ENCODE peak calls at places on chromosome 1, in five cellular contexts. M is A549, I is H1, Y is HepG2, O is K562. J is an unnamed sample.

GRCh38 chr1:219837274-219837993 is 90.9 kb downstream of the SLC30A10 start:
- DNase-seq in Y (peak), I (no peak), O (peak), M (peak), J (no peak)

GRCh38 chr1:200784576-200784975 is 45.9 kb downstream of the CAMSAP2 start:
- DNase-seq in O (no peak), I (no peak), M (no peak), Y (no peak), J (no peak)

GRCh38 chr1:183537405-183537804 is 52.9 kb downstream of the NCF2 start:
- DNase-seq in M (no peak), O (no peak), I (no peak), Y (no peak), J (no peak)

GRCh38 chr1:30834249-30834648 is 74.3 kb downstream of the SDC3 start:
- DNase-seq in I (no peak), Y (no peak), M (no peak), O (no peak), J (no peak)

GRCh38 chr1:211503542-211503941 is 11.6 kb upstream of the RD3 start:
- DNase-seq in Y (no peak), M (no peak), O (no peak), I (no peak), J (no peak)

GRCh38 chr1:229665912-229666558 is 40.0 kb downstream of the URB2 start:
- DNase-seq in Y (no peak), I (no peak), M (no peak), O (no peak), J (no peak)

GRCh38 chr1:43853161-43853921 is 80.3 kb upstream of the ARTN start:
- DNase-seq in I (no peak), M (no peak), O (no peak), Y (no peak), J (no peak)

GRCh38 chr1:207605444-207606361 is 39.2 kb upstream of the CR1L start:
- DNase-seq in Y (peak), I (no peak), M (no peak), O (peak), J (no peak)

GRCh38 chr1:205597691-205598314 is 34.0 kb downstream of the ELK4 start:
- DNase-seq in M (no peak), Y (no peak), I (no peak), O (no peak), J (no peak)

GRCh38 chr1:1599030-1599916 is 662 bp downstream of the FNDC10 start:
- DNase-seq in O (peak), I (no peak), Y (no peak), M (no peak), J (peak)

GRCh38 chr1:2130156-2130555 is 64.4 kb downstream of the FAAP20 start:
- DNase-seq in Y (no peak), O (no peak), I (no peak), M (no peak), J (no peak)

GRCh38 chr1:113993766-113994165 is 14.5 kb downstream of the OLFML3 start:
- DNase-seq in I (no peak), Y (no peak), M (no peak), O (no peak), J (no peak)

GRCh38 chr1:113999233-113999632 is 20.0 kb downstream of the OLFML3 start:
- DNase-seq in M (no peak), Y (no peak), I (no peak), O (no peak), J (no peak)

GRCh38 chr1:114002492-114003290 is 23.4 kb downstream of the OLFML3 start:
- DNase-seq in O (no peak), M (no peak), Y (peak), I (no peak), J (no peak)

GRCh38 chr1:113995382-113995781 is 16.1 kb downstream of the OLFML3 start:
- DNase-seq in M (no peak), I (no peak), Y (no peak), O (no peak), J (no peak)

GRCh38 chr1:113998361-113998760 is 19.1 kb downstream of the OLFML3 start:
- DNase-seq in M (no peak), Y (no peak), O (no peak), I (no peak), J (no peak)
- TF ChIP-seq USF2 in M (no peak), Y (no peak), O (no peak), I (no peak), J (no peak)

GRCh38 chr1:3912809-3913685 is 13.0 kb upstream of the C1orf174 start:
- DNase-seq in O (peak), I (no peak), M (no peak), Y (no peak), J (no peak)

GRCh38 chr1:3910769-3911520 is 10.9 kb upstream of the C1orf174 start:
- DNase-seq in O (peak), I (peak), M (peak), Y (peak), J (peak)

GRCh38 chr1:3910049-3910731 is 10.1 kb upstream of the C1orf174 start:
- DNase-seq in Y (no peak), I (no peak), M (no peak), O (no peak), J (no peak)

GRCh38 chr1:3911521-3911845 is 11.4 kb upstream of the C1orf174 start:
- DNase-seq in Y (no peak), M (no peak), I (no peak), O (no peak), J (no peak)

DNA sequence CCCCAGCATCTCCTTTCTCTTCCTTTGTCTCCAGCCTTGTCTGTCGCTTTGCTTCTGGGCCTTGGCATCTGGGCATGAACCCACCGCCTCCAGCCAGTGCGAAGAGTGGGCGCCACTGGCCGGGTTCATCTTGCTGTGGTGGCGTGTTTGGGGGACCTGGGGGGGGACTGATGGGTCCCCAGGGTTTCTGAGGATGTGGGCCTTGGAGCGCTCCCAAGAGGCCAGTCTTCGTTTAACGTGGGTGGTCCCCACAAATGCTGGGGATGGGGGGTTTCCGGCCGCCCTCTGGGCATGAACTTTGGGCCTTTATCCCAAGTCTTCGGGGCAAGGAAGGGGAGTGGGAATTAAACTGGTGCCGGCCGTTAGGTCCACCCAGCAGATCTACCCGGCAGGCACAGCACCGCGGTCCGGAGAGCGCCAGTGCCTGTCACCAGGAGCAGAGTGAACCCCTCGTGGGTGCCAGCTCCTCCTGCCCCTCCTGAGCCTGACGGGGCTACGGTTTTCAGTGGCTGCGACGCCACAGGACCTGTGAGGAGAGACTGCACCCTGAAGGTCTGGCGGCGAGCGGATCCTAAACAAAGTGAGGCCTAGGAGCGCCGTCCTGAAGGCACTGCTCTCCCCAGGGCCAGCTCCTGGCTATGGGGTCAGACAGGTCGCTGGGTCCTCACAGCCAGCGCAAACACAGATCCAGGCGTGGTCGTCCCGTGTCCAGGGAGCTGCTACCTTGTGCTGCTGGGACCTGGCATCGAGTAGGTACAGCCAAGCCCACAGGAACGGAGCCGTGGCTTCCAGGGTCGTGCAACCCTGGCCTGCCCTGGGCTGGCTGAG is 12.1 kb upstream of the C1orf174 start:
- DNase-seq in Y (no peak), I (no peak), M (no peak), O (no peak), J (no peak)
- TF ChIP-seq JUN in Y (no peak), I (no peak), M (no peak), O (no peak), J (no peak)

DNA sequence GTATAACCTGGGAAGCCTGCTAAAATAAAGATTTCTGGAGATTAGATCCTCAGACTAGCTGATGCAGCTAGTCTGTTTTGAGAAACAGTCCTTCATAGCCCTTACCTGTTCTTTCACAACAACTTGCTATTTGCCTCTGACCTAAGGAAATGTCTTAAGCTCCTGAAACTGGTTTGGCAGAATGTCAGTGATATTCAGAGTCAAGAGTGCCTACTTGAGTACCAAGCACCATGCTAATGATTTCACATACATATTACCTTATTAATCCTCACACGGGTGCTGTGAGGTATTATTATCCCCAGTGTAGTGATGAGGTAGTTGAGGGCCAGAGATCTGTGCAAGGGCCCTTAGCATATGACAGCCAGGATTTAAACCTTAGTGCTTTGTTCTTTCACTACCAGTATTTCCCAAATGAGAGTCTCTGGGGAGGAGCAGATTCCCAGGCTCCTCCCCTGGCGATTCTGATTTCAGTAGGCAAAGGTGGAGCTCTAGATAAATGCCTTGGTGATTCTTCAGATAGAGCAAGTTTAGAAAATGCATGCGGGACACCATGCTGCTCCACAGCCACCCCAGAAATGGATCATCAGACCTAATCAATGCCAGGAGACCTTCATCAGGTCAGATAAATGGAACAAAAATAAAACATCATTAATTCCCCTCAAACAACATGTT is 47.4 kb upstream of the WNT2B start:
- DNase-seq in I (no peak), Y (no peak), M (no peak), O (peak), J (no peak)
- TF ChIP-seq USF2 in I (no peak), Y (no peak), M (no peak), O (no peak), J (no peak)

DNA sequence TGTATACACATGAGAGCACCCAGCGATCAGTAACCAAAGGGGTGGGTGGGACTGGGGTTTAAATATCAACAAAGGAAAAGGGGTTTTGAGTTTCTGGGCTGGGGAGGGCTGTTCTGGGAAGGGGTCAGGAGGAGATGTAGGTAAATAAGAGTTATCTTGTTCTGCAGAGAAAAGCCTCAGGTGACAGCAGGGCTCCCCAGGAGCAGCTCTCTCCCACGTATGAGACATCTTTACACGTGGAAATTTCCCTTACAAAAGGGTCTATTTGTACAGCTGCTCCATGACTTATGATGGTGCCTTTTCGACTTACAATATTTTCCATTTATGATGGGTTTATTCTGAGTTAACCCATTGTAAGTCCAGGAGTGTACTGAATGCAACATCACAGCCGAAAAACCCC is 16.3 kb upstream of the PADI2 start:
- DNase-seq in M (peak), Y (no peak), I (no peak), O (no peak), J (no peak)
- TF ChIP-seq JUN in M (no peak), Y (no peak), I (no peak), O (no peak), J (no peak)

DNA sequence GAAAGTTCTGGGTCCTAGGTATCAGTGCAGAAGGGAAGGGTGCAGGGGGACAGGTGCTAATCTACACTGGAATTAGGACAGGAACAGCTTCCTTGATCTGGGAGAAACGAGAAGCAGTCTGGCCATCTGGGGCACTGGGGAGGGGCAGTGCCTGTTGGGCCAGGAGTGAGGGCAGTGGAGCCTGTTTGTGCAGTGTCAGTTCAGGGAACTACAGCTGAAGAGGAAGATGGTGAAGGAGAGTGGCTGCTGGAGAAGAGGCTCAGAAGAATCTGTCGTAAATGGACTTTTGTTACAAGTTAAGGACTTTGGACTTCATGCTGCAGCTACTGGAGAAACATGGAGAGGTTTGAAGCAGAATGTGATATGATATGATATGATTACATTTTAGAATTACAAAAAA is 3.1 kb upstream of the TNFSF4 start:
- DNase-seq in M (no peak), Y (peak), O (no peak), I (no peak), J (no peak)
- TF ChIP-seq USF2 in M (no peak), Y (no peak), O (no peak), I (no peak), J (no peak)

GRCh38 chr1:101592861-101593260 is 356.0 kb downstream of the S1PR1 start:
- DNase-seq in Y (no peak), M (no peak), O (no peak), I (no peak), J (no peak)

GRCh38 chr1:101588677-101589076 is 351.9 kb downstream of the S1PR1 start:
- DNase-seq in I (no peak), M (no peak), O (no peak), Y (no peak), J (no peak)

DNA sequence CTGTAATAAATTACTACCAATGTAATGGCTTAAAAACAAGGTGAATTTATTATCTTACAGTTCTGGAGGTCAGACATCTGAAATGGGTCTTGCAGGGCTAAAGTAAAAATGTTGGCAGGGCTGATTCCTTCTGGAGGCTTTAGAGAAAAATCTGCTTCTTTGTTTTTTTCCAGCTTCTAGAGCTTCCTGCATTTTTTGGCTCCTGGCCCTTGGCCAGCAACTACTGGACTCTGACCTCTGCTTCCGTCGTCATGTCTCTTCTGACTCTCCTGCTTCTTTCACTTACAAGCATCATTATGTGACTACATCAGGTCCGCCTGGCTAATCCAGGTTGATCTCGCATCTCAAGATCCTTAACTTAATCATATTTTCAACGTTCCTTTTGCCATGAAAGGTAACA is 350.9 kb downstream of the S1PR1 start:
- DNase-seq in I (no peak), O (no peak), Y (peak), M (peak), J (no peak)
- TF ChIP-seq JUN in I (no peak), O (no peak), Y (no peak), M (no peak), J (no peak)

DNA sequence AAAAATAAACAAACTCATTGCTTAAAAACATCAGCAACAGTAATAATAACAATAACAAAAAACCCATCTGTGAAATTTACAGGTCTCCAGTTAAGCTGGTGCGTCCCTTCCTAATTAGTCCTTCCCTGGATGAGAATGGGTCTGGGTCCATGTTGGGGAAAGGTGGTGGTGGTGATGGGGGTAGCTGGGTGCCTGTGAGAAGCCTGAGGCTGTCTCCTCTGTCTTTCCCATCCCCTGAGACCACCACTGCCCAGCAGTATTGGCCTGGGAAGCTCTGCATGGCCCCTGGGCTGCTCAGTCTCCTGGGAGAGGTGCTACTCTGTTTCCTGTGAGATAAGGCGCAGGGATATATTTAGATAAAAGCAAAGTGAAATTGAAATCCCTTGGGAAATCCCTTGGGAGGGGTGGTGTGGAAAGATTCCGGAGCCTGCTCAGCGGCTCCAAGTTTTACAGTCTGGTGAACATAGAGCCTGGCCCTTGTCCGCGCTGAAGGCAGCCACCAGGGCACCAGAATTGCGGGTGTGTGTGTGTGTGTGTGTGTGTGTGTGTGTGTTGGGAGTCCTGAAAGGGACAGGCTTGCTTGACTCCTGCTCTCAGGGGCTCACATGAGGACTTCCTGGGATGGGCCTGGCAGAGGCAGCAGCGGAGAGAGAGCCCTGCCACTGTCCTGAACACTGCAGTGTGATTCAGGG is 150.2 kb downstream of the FOXD2 start:
- DNase-seq in M (no peak), I (no peak), Y (no peak), O (no peak), J (no peak)
- TF ChIP-seq USF2 in M (no peak), I (no peak), Y (no peak), O (no peak), J (no peak)

J was measured in WTC11.